ENCODE peak calls at places on chromosomes 2 and 18, in five cellular contexts. M is H1, A is K562, P is HepG2, E is GM12878. D is an unnamed sample.

GRCh38 chr18:2958819-2959298 is 54.1 kb downstream of the LPIN2 start:
- DNase-seq in M (no peak), A (no peak), P (no peak), E (no peak), D (no peak)

GRCh38 chr2:117835990-117836760 is 21.7 kb downstream of the DDX18 start:
- DNase-seq in M (no peak), A (peak), P (peak), E (no peak), D (peak)

GRCh38 chr2:104140361-104140760 is 713.6 kb upstream of the POU3F3 start:
- DNase-seq in M (no peak), A (no peak), P (no peak), E (no peak), D (peak)

GRCh38 chr18:59268722-59269562 is 4.3 kb downstream of the RAX start:
- DNase-seq in M (no peak), A (peak), P (peak), E (no peak), D (peak)

GRCh38 chr2:170113168-170113567 is 64.8 kb upstream of the MYO3B start:
- DNase-seq in M (no peak), A (no peak), P (no peak), E (no peak), D (no peak)

GRCh38 chr18:38576349-38576748 is 1010.8 kb upstream of the CELF4 start:
- DNase-seq in M (no peak), A (no peak), P (no peak), E (no peak), D (no peak)

GRCh38 chr18:4640349-4641012 is 185.4 kb upstream of the DLGAP1 start:
- DNase-seq in M (no peak), A (no peak), P (no peak), E (peak), D (no peak)

GRCh38 chr2:55163895-55164509 is 68.1 kb downstream of the CLHC1 start:
- DNase-seq in M (no peak), A (no peak), P (no peak), E (no peak), D (no peak)

GRCh38 chr18:58363767-58364540 is 264.9 kb downstream of the ALPK2 start:
- DNase-seq in M (no peak), A (no peak), P (no peak), E (no peak), D (no peak)

GRCh38 chr2:137348301-137348700 is 583.0 kb downstream of the THSD7B start:
- DNase-seq in M (no peak), A (no peak), P (no peak), E (no peak), D (no peak)

GRCh38 chr2:142880275-142880674 is 2.8 kb downstream of the KYNU start:
- DNase-seq in M (no peak), A (no peak), P (peak), E (no peak), D (no peak)

GRCh38 chr2:235278771-235279355 is 215.0 kb upstream of the AGAP1 start:
- DNase-seq in M (no peak), A (no peak), P (no peak), E (no peak), D (no peak)

GRCh38 chr2:202376460-202377307 is 557 bp downstream of the BMPR2 start:
- DNase-seq in M (no peak), A (peak), P (no peak), E (no peak), D (no peak)

GRCh38 chr2:30758315-30758714 is 48.9 kb downstream of the CAPN13 start:
- DNase-seq in M (no peak), A (no peak), P (no peak), E (no peak), D (no peak)

GRCh38 chr2:221385716-221386115 is 186.4 kb downstream of the EPHA4 start:
- DNase-seq in M (no peak), A (no peak), P (no peak), E (no peak), D (no peak)

GRCh38 chr2:154455201-154455600 is 243.3 kb upstream of the KCNJ3 start:
- DNase-seq in M (no peak), A (no peak), P (no peak), E (no peak), D (no peak)

GRCh38 chr2:65749549-65749948 is 317.1 kb upstream of the SPRED2 start:
- DNase-seq in M (no peak), A (no peak), P (no peak), E (no peak), D (no peak)

GRCh38 chr2:36769106-36769505 is 72.6 kb downstream of the VIT start:
- DNase-seq in M (no peak), A (no peak), P (no peak), E (no peak), D (no peak)

GRCh38 chr2:239106314-239106908 is 258.5 kb downstream of the TWIST2 start:
- DNase-seq in M (peak), A (peak), P (peak), E (no peak), D (peak)

GRCh38 chr2:12723741-12724463 is 7.2 kb downstream of the TRIB2 start:
- DNase-seq in M (no peak), A (no peak), P (no peak), E (no peak), D (no peak)

GRCh38 chr2:235669269-235669831 is 175.5 kb downstream of the AGAP1 start:
- DNase-seq in M (peak), A (no peak), P (peak), E (no peak), D (peak)

GRCh38 chr2:32864337-32864736 is 82.4 kb upstream of the LTBP1 start:
- DNase-seq in M (no peak), A (no peak), P (no peak), E (no peak), D (peak)

GRCh38 chr2:9030190-9030589 is 26.7 kb upstream of the MBOAT2 start:
- DNase-seq in M (no peak), A (no peak), P (no peak), E (no peak), D (no peak)

GRCh38 chr18:25350561-25351201 is 1.3 kb downstream of the ZNF521 start:
- DNase-seq in M (no peak), A (no peak), P (no peak), E (no peak), D (no peak)

GRCh38 chr2:155599834-155600233 is 732.7 kb downstream of the NR4A2 start:
- DNase-seq in M (no peak), A (no peak), P (no peak), E (no peak), D (no peak)

GRCh38 chr2:136116111-136116812 is 1.7 kb downstream of the CXCR4 start:
- DNase-seq in M (no peak), A (peak), P (no peak), E (no peak), D (no peak)

GRCh38 chr2:160928854-160929301 is 231.3 kb upstream of the TANK start:
- DNase-seq in M (no peak), A (no peak), P (peak), E (no peak), D (no peak)

GRCh38 chr2:15609341-15610042 is 17.8 kb downstream of the DDX1 start:
- DNase-seq in M (no peak), A (no peak), P (no peak), E (no peak), D (no peak)

GRCh38 chr2:235026649-235027557 is 75.1 kb downstream of the SH3BP4 start:
- DNase-seq in M (no peak), A (no peak), P (no peak), E (no peak), D (peak)

GRCh38 chr2:236061497-236061896 is 106.7 kb downstream of the GBX2 start:
- DNase-seq in M (no peak), A (no peak), P (no peak), E (no peak), D (no peak)

GRCh38 chr2:217219141-217219505 is 359.3 kb upstream of the TNP1 start:
- DNase-seq in M (no peak), A (no peak), P (no peak), E (no peak), D (no peak)

GRCh38 chr18:3114456-3114855 is 101.5 kb upstream of the LPIN2 start:
- DNase-seq in M (no peak), A (no peak), P (no peak), E (no peak), D (no peak)

GRCh38 chr2:237268004-237268708 is 145.8 kb downstream of the COL6A3 start:
- DNase-seq in M (no peak), A (no peak), P (no peak), E (no peak), D (no peak)

GRCh38 chr2:105634198-105634597 is 110.5 kb upstream of the NCK2 start:
- DNase-seq in M (no peak), A (peak), P (no peak), E (no peak), D (no peak)

GRCh38 chr2:105641389-105641811 is 103.3 kb upstream of the NCK2 start:
- DNase-seq in M (no peak), A (peak), P (no peak), E (no peak), D (no peak)

GRCh38 chr2:105635564-105635963 is 109.1 kb upstream of the NCK2 start:
- DNase-seq in M (no peak), A (no peak), P (no peak), E (no peak), D (no peak)

GRCh38 chr2:105640241-105640640 is 104.5 kb upstream of the NCK2 start:
- DNase-seq in M (no peak), A (no peak), P (no peak), E (no peak), D (no peak)

DNA sequence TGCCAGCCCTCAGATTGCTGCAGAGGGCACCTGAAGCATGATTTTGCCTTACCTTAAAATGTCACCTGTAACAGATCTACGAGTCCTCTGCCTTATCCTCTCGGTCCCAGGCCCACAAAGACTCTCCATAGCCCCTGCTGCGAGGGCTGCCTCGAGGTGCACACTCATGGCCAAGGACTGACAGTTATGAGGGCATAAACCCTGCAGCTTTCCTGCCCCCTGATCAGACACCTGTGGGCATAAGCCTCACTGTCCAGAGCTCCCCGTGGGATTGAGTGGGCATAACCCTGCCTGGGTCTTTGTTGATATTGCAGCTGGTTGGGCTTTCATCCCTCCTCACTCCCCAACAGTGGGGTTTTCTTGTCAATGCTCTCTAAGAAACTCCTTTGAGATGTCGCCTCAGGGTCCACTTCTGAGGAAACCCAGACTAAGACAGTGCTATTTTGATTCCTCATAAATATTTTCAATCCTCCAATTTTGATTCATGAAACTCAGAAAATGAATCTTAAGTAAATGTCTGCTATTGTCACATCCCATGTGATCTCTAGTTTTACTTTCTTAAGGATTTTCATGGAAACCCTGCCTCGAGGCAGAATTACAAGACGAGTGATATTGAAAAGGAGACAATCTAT is 108.5 kb upstream of the NCK2 start:
- DNase-seq in M (no peak), A (no peak), P (no peak), E (no peak), D (no peak)
- TF ChIP-seq HDAC2 in M (no peak), A (no peak), P (no peak), E (no peak), D (no peak)

GRCh38 chr2:190637331-190637734 is 11.6 kb upstream of the NAB1 start:
- DNase-seq in M (no peak), A (no peak), P (no peak), E (no peak), D (peak)
- TF ChIP-seq USF2 in M (no peak), A (no peak), P (no peak), E (no peak), D (no peak)

GRCh38 chr2:185360776-185361175 is 377.8 kb upstream of the FSIP2 start:
- DNase-seq in M (no peak), A (no peak), P (no peak), E (no peak), D (no peak)
- TF ChIP-seq HDAC2 in M (no peak), A (no peak), P (no peak), E (no peak), D (no peak)

GRCh38 chr2:134365356-134365755 is 111.5 kb downstream of the MGAT5 start:
- DNase-seq in M (no peak), A (peak), P (no peak), E (no peak), D (peak)
- TF ChIP-seq USF2 in M (no peak), A (no peak), P (no peak), E (no peak), D (no peak)

DNA sequence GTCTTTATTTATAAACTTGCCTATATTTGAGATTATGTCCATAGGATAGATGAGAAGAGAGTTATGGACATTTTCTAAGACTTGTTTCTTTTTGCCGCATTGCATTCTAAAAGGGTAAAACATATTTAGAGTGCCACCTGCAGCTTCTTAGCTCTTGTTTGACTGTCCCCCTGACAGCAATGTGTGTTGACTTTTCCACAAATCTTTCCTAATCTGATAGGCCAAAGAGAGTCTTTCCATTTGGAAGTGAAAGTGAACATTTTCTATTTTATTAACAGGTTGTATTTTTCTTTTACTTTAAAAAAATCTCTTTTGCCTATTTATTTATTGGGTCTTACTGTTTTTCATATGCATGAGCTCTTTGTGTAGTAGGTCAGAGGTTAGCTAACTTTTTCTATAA is 58.4 kb downstream of the FMNL2 start:
- DNase-seq in M (no peak), A (no peak), P (no peak), E (no peak), D (no peak)
- TF ChIP-seq HDAC2 in M (no peak), A (no peak), P (no peak), E (no peak), D (no peak)

D was measured in A549.